ENCODE peak calls at places on chromosomes 5 and 9, in six cellular contexts. One of them, this sample, is unnamed.
A peak's percentile ranks its signal among the peaks of the same experiment; 100 is the strongest.

GRCh38 chr9:121353246-121353975 is 16.6 kb downstream of the STOM start:
- DNase-seq in fibroblast of lung: no peak
- DNase-seq in psoas muscle: no peak
- DNase-seq in colonic mucosa: no peak
- DNase-seq in GM23338: no peak
- DNase-seq in GM23248: no peak
- DNase-seq in this sample: no peak

GRCh38 chr9:128497824-128498610 is 6.5 kb upstream of the GLE1 start:
- DNase-seq in fibroblast of lung: no peak
- DNase-seq in GM23248: no peak
- DNase-seq in colonic mucosa: no peak
- DNase-seq in psoas muscle: no peak
- DNase-seq in GM23338: no peak
- DNase-seq in this sample: no peak

GRCh38 chr5:140795259-140795641 is 598 bp downstream of the PCDHA2 start:
- DNase-seq in GM23338: peak; percentile 85
- DNase-seq in colonic mucosa: no peak
- DNase-seq in GM23248: peak; percentile 26
- DNase-seq in psoas muscle: no peak
- DNase-seq in fibroblast of lung: no peak
- DNase-seq in this sample: no peak

GRCh38 chr9:113558632-113559502 is 95.3 kb downstream of the RGS3 start:
- DNase-seq in GM23338: no peak
- DNase-seq in psoas muscle: peak; percentile 83
- DNase-seq in GM23248: peak; percentile 78
- DNase-seq in colonic mucosa: peak; percentile 47
- DNase-seq in fibroblast of lung: peak; percentile 76
- DNase-seq in this sample: no peak

GRCh38 chr5:115979628-115980041 is 17.4 kb downstream of the LVRN start:
- DNase-seq in colonic mucosa: no peak
- DNase-seq in GM23248: peak; percentile 84
- DNase-seq in psoas muscle: no peak
- DNase-seq in GM23338: no peak
- DNase-seq in fibroblast of lung: peak; percentile 23
- DNase-seq in this sample: no peak

GRCh38 chr9:107653263-107653821 is 163.8 kb upstream of the KLF4 start:
- DNase-seq in fibroblast of lung: no peak
- DNase-seq in colonic mucosa: no peak
- DNase-seq in GM23248: no peak
- DNase-seq in psoas muscle: no peak
- DNase-seq in GM23338: no peak
- DNase-seq in this sample: no peak

GRCh38 chr5:683619-684481 is 9.3 kb downstream of the TPPP start:
- DNase-seq in colonic mucosa: no peak
- DNase-seq in fibroblast of lung: no peak
- DNase-seq in psoas muscle: peak; percentile 73
- DNase-seq in GM23248: no peak
- DNase-seq in GM23338: no peak
- DNase-seq in this sample: no peak

GRCh38 chr9:36166150-36166927 is 2.8 kb upstream of the CCIN start:
- DNase-seq in GM23248: peak; percentile 92
- DNase-seq in psoas muscle: peak; percentile 90
- DNase-seq in fibroblast of lung: peak; percentile 84
- DNase-seq in colonic mucosa: peak; percentile 85
- DNase-seq in GM23338: peak; percentile 87
- DNase-seq in this sample: no peak

GRCh38 chr5:75335952-75336624 is 932 bp upstream of the HMGCR start:
- DNase-seq in GM23248: peak; percentile 92
- DNase-seq in fibroblast of lung: peak; percentile 87
- DNase-seq in colonic mucosa: peak; percentile 63
- DNase-seq in psoas muscle: no peak
- DNase-seq in GM23338: peak; percentile 62
- DNase-seq in this sample: no peak

GRCh38 chr5:143636951-143637528 is 174.9 kb upstream of the HMHB1 start:
- DNase-seq in psoas muscle: no peak
- DNase-seq in fibroblast of lung: peak; percentile 88
- DNase-seq in GM23338: no peak
- DNase-seq in GM23248: peak; percentile 64
- DNase-seq in colonic mucosa: no peak
- DNase-seq in this sample: no peak

GRCh38 chr9:18233776-18234445 is 240.0 kb upstream of the ADAMTSL1 start:
- DNase-seq in colonic mucosa: no peak
- DNase-seq in fibroblast of lung: no peak
- DNase-seq in GM23338: no peak
- DNase-seq in psoas muscle: no peak
- DNase-seq in GM23248: no peak
- DNase-seq in this sample: no peak

GRCh38 chr5:17203329-17204132 is 13.9 kb upstream of the BASP1 start:
- DNase-seq in psoas muscle: no peak
- DNase-seq in fibroblast of lung: peak; percentile 60
- DNase-seq in colonic mucosa: peak; percentile 35
- DNase-seq in GM23248: peak; percentile 84
- DNase-seq in GM23338: peak; percentile 68
- DNase-seq in this sample: no peak

GRCh38 chr5:173298213-173298933 is 29.8 kb downstream of the STC2 start:
- DNase-seq in fibroblast of lung: no peak
- DNase-seq in psoas muscle: no peak
- DNase-seq in GM23248: no peak
- DNase-seq in colonic mucosa: no peak
- DNase-seq in GM23338: no peak
- DNase-seq in this sample: no peak

GRCh38 chr9:75811692-75812091 is 78.8 kb upstream of the PCSK5 start:
- DNase-seq in GM23248: no peak
- DNase-seq in colonic mucosa: no peak
- DNase-seq in psoas muscle: no peak
- DNase-seq in GM23338: no peak
- DNase-seq in fibroblast of lung: no peak
- DNase-seq in this sample: no peak

GRCh38 chr9:75810063-75810462 is 80.4 kb upstream of the PCSK5 start:
- DNase-seq in psoas muscle: no peak
- DNase-seq in GM23338: no peak
- DNase-seq in colonic mucosa: no peak
- DNase-seq in GM23248: no peak
- DNase-seq in fibroblast of lung: no peak
- DNase-seq in this sample: no peak

GRCh38 chr9:75812139-75812538 is 78.3 kb upstream of the PCSK5 start:
- DNase-seq in psoas muscle: no peak
- DNase-seq in GM23248: no peak
- DNase-seq in colonic mucosa: no peak
- DNase-seq in fibroblast of lung: no peak
- DNase-seq in GM23338: no peak
- DNase-seq in this sample: no peak

GRCh38 chr9:75814667-75815066 is 75.8 kb upstream of the PCSK5 start:
- DNase-seq in GM23248: no peak
- DNase-seq in GM23338: no peak
- DNase-seq in psoas muscle: no peak
- DNase-seq in colonic mucosa: no peak
- DNase-seq in fibroblast of lung: no peak
- DNase-seq in this sample: no peak
- H3K4me1 ChIP-seq in GM23248: no peaks in the 10 kb centered on the region
- H3K4me1 ChIP-seq in GM23338: no peaks in the 10 kb centered on the region
- H3K4me1 ChIP-seq in psoas muscle: no peaks in the 10 kb centered on the region
- H3K4me1 ChIP-seq in colonic mucosa: no peaks in the 10 kb centered on the region
- H3K4me1 ChIP-seq in fibroblast of lung: no peaks in the 10 kb centered on the region
- H3K4me1 ChIP-seq in this sample: no peaks in the 10 kb centered on the region

GRCh38 chr5:14595877-14596276 is 14.3 kb downstream of the OTULINL start:
- DNase-seq in GM23338: no peak
- DNase-seq in psoas muscle: no peak
- DNase-seq in colonic mucosa: no peak
- DNase-seq in fibroblast of lung: no peak
- DNase-seq in GM23248: no peak
- DNase-seq in this sample: no peak

GRCh38 chr5:14593326-14594036 is 11.9 kb downstream of the OTULINL start:
- DNase-seq in GM23248: peak; percentile 35
- DNase-seq in psoas muscle: no peak
- DNase-seq in colonic mucosa: no peak
- DNase-seq in GM23338: no peak
- DNase-seq in fibroblast of lung: peak; percentile 62
- DNase-seq in this sample: no peak

GRCh38 chr5:14594378-14595074 is 12.9 kb downstream of the OTULINL start:
- DNase-seq in GM23338: no peak
- DNase-seq in fibroblast of lung: no peak
- DNase-seq in psoas muscle: no peak
- DNase-seq in colonic mucosa: no peak
- DNase-seq in GM23248: no peak
- DNase-seq in this sample: no peak

GRCh38 chr5:14597080-14597479 is 15.5 kb downstream of the OTULINL start:
- DNase-seq in GM23248: no peak
- DNase-seq in fibroblast of lung: no peak
- DNase-seq in GM23338: no peak
- DNase-seq in psoas muscle: no peak
- DNase-seq in colonic mucosa: no peak
- DNase-seq in this sample: no peak

GRCh38 chr5:14595189-14595588 is 13.6 kb downstream of the OTULINL start:
- DNase-seq in GM23248: no peak
- DNase-seq in fibroblast of lung: no peak
- DNase-seq in GM23338: no peak
- DNase-seq in psoas muscle: no peak
- DNase-seq in colonic mucosa: no peak
- DNase-seq in this sample: no peak
- H3K4me1 ChIP-seq in GM23248: no peaks in the 10 kb centered on the region
- H3K4me1 ChIP-seq in fibroblast of lung: peaks cover 4% of the 10 kb centered on the region
- H3K4me1 ChIP-seq in GM23338: no peaks in the 10 kb centered on the region
- H3K4me1 ChIP-seq in psoas muscle: no peaks in the 10 kb centered on the region
- H3K4me1 ChIP-seq in colonic mucosa: peaks cover 11% of the 10 kb centered on the region
- H3K4me1 ChIP-seq in this sample: no peaks in the 10 kb centered on the region

DNA sequence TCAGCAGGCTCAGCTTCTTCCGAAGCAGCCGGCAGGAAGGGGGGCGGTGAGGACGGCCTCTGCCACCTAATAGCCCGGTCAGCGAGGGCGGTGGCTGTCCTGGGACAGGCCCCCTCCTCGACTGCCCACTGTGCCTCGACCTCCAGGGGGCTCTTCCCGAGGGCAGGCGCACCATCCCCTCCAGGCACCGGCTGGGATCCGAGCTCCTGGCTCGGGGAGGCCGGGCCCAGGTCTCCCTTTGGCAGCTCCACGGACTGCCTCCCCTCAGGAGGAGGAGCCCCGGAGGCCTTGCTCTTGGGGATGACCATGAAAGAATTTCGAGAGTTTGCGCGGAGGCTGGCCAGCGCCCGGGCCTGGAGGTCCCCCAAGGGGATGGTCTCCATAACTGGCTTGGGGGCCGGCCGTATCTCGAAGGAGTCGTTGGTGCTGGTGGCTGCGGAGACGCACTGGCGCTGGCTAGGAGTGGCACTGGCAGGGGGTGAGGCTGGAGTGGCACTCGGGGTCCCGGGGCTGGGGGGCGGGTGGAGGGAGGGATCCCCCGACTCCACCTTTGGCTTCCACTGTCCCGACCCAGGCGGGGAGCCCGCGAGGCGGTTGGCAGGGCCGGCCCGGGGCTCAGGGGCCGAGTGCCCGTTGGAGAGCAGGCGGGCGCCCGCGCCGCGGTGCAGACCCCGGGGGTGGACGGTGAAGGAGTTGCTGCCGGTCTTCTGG is 975 bp downstream of the TPRN start:
- DNase-seq in fibroblast of lung: peak; percentile 30
- DNase-seq in GM23248: peak; percentile 28
- DNase-seq in psoas muscle: no peak
- DNase-seq in colonic mucosa: no peak
- DNase-seq in GM23338: peak; percentile 47
- DNase-seq in this sample: no peak
- H3K4me1 ChIP-seq in fibroblast of lung: peaks cover 14% of the 10 kb centered on the region
- H3K4me1 ChIP-seq in GM23248: peaks cover 20% of the 10 kb centered on the region
- H3K4me1 ChIP-seq in psoas muscle: peaks cover 62% of the 10 kb centered on the region
- H3K4me1 ChIP-seq in colonic mucosa: peaks cover 35% of the 10 kb centered on the region
- H3K4me1 ChIP-seq in GM23338: peaks cover 19% of the 10 kb centered on the region
- H3K4me1 ChIP-seq in this sample: peaks cover 44% of the 10 kb centered on the region

GRCh38 chr5:122151640-122152039 is 22.3 kb downstream of the ZNF474 start:
- DNase-seq in psoas muscle: no peak
- DNase-seq in GM23338: no peak
- DNase-seq in colonic mucosa: no peak
- DNase-seq in GM23248: peak; percentile 92
- DNase-seq in fibroblast of lung: peak; percentile 99
- DNase-seq in this sample: no peak

GRCh38 chr5:122154491-122154890 is 25.1 kb downstream of the ZNF474 start:
- DNase-seq in colonic mucosa: no peak
- DNase-seq in psoas muscle: no peak
- DNase-seq in GM23338: no peak
- DNase-seq in GM23248: peak; percentile 70
- DNase-seq in fibroblast of lung: peak; percentile 81
- DNase-seq in this sample: no peak

GRCh38 chr5:122153774-122154173 is 24.4 kb downstream of the ZNF474 start:
- DNase-seq in GM23248: no peak
- DNase-seq in GM23338: no peak
- DNase-seq in psoas muscle: no peak
- DNase-seq in fibroblast of lung: peak; percentile 70
- DNase-seq in colonic mucosa: no peak
- DNase-seq in this sample: no peak

GRCh38 chr5:122152266-122152900 is 23.0 kb downstream of the ZNF474 start:
- DNase-seq in psoas muscle: no peak
- DNase-seq in GM23248: peak; percentile 69
- DNase-seq in colonic mucosa: no peak
- DNase-seq in fibroblast of lung: peak; percentile 87
- DNase-seq in GM23338: no peak
- DNase-seq in this sample: no peak

DNA sequence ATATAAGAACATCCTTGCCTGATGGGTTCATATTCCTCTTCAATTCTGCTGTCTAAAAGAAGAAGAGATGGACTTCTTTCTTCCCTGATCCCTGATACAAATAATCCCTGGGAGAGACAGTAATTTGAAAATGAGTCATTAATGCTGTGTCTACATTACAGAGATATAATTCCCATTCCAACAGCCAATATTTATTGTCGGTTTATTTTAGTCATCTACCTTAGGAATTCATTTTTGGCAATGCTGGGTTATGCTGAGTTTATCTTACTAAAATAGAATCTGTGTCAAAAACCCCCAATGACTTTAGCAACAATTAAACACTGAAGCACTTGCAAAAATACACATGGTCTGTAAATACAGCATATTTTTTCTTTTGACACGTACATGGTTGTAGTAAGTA is 23.9 kb downstream of the ZNF474 start:
- DNase-seq in fibroblast of lung: peak; percentile 95
- DNase-seq in psoas muscle: no peak
- DNase-seq in GM23338: no peak
- DNase-seq in colonic mucosa: no peak
- DNase-seq in GM23248: peak; percentile 90
- DNase-seq in this sample: no peak
- H3K4me1 ChIP-seq in fibroblast of lung: peaks cover 21% of the 10 kb centered on the region
- H3K4me1 ChIP-seq in psoas muscle: no peaks in the 10 kb centered on the region
- H3K4me1 ChIP-seq in GM23338: no peaks in the 10 kb centered on the region
- H3K4me1 ChIP-seq in colonic mucosa: no peaks in the 10 kb centered on the region
- H3K4me1 ChIP-seq in GM23248: peaks cover 68% of the 10 kb centered on the region
- H3K4me1 ChIP-seq in this sample: no peaks in the 10 kb centered on the region

GRCh38 chr9:90838098-90838497 is 36.5 kb downstream of the SYK start:
- DNase-seq in fibroblast of lung: no peak
- DNase-seq in GM23248: peak; percentile 7
- DNase-seq in GM23338: peak; percentile 5
- DNase-seq in psoas muscle: no peak
- DNase-seq in colonic mucosa: no peak
- DNase-seq in this sample: no peak
- H3K4me1 ChIP-seq in fibroblast of lung: no peaks in the 10 kb centered on the region
- H3K4me1 ChIP-seq in GM23248: no peaks in the 10 kb centered on the region
- H3K4me1 ChIP-seq in GM23338: no peaks in the 10 kb centered on the region
- H3K4me1 ChIP-seq in psoas muscle: peaks cover 11% of the 10 kb centered on the region
- H3K4me1 ChIP-seq in colonic mucosa: no peaks in the 10 kb centered on the region
- H3K4me1 ChIP-seq in this sample: no peaks in the 10 kb centered on the region

This sample was measured in keratinocyte.